ENCODE peak calls at places on chromosomes 13 and 19, in five cellular contexts. One of them, this sample, is unnamed.

GRCh38 chr13:67643656-67644055 is 413.5 kb upstream of the PCDH9 start:
- DNase-seq in HCT116: no peak
- DNase-seq in HepG2: no peak
- DNase-seq in GM12878: no peak
- DNase-seq in K562: no peak
- DNase-seq in this sample: no peak

GRCh38 chr19:34504273-34504808 is 22.8 kb downstream of the WTIP start:
- DNase-seq in HCT116: no peak
- DNase-seq in HepG2: no peak
- DNase-seq in GM12878: no peak
- DNase-seq in K562: no peak
- DNase-seq in this sample: no peak

GRCh38 chr13:40149611-40150283 is 494.3 kb downstream of the COG6 start:
- DNase-seq in HCT116: no peak
- DNase-seq in HepG2: no peak
- DNase-seq in GM12878: no peak
- DNase-seq in K562: no peak
- DNase-seq in this sample: no peak

GRCh38 chr13:33610471-33611015 is 207.4 kb upstream of the RFC3 start:
- DNase-seq in HCT116: no peak
- DNase-seq in HepG2: peak; percentile 95
- DNase-seq in GM12878: no peak
- DNase-seq in K562: no peak
- DNase-seq in this sample: no peak

GRCh38 chr13:46265292-46265691 is 53.6 kb downstream of the LRRC63 start:
- DNase-seq in HCT116: no peak
- DNase-seq in HepG2: no peak
- DNase-seq in GM12878: no peak
- DNase-seq in K562: no peak
- DNase-seq in this sample: no peak

GRCh38 chr19:39086401-39086800 is 2.2 kb downstream of the ACP7 start:
- DNase-seq in HCT116: no peak
- DNase-seq in HepG2: no peak
- DNase-seq in GM12878: no peak
- DNase-seq in K562: no peak
- DNase-seq in this sample: no peak

GRCh38 chr19:43595605-43595998 is 332 bp downstream of the IRGQ start:
- DNase-seq in HCT116: no peak
- DNase-seq in HepG2: no peak
- DNase-seq in GM12878: no peak
- DNase-seq in K562: no peak
- DNase-seq in this sample: no peak

GRCh38 chr13:28273919-28274318 is 135.6 kb downstream of the PAN3 start:
- DNase-seq in HCT116: no peak
- DNase-seq in HepG2: no peak
- DNase-seq in GM12878: no peak
- DNase-seq in K562: no peak
- DNase-seq in this sample: no peak

GRCh38 chr19:50203281-50204080 is at the start of gene MYH14:
- DNase-seq in HCT116: peak; percentile 86
- DNase-seq in HepG2: peak; percentile 79
- DNase-seq in GM12878: no peak
- DNase-seq in K562: peak; percentile 96
- DNase-seq in this sample: peak; percentile 82

GRCh38 chr13:50626031-50626643 is 217.4 kb downstream of the DLEU7 start:
- DNase-seq in HCT116: no peak
- DNase-seq in HepG2: no peak
- DNase-seq in GM12878: no peak
- DNase-seq in K562: no peak
- DNase-seq in this sample: no peak

GRCh38 chr19:677601-678380 is 1.6 kb downstream of the FSTL3 start:
- DNase-seq in HCT116: no peak
- DNase-seq in HepG2: no peak
- DNase-seq in GM12878: no peak
- DNase-seq in K562: no peak
- DNase-seq in this sample: no peak

GRCh38 chr19:36257512-36257876 is 42.6 kb downstream of the ZNF146 start:
- DNase-seq in HCT116: no peak
- DNase-seq in HepG2: no peak
- DNase-seq in GM12878: no peak
- DNase-seq in K562: no peak
- DNase-seq in this sample: peak; percentile 85
- TF ChIP-seq JUND in HCT116: no peak
- TF ChIP-seq JUND in HepG2: no peak
- TF ChIP-seq JUND in GM12878: no peak
- TF ChIP-seq JUND in K562: no peak
- TF ChIP-seq JUND in this sample: no peak

DNA sequence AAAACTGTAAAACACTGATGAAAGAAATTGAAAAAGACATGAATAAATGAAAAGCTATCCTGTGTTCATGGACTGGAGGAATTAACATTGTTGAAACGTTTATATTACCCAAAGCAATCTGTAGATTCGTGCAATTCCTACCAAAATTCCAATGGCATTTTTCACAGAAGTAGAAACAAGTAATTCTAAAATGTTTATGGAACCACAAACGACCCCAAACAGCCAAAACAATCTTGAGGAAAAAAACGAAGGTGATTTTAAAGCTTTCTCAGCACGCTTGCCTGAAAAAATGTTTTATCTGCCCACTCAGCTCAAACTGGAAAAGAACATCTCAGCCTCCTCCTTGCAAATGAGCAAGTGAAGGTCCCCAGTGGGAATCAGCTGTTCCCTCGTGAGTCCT is 255.9 kb upstream of the IRS2 start:
- DNase-seq in HCT116: no peak
- DNase-seq in HepG2: no peak
- DNase-seq in GM12878: no peak
- DNase-seq in K562: no peak
- DNase-seq in this sample: no peak
- TF ChIP-seq ZBTB33 in HCT116: no peak
- TF ChIP-seq ZBTB33 in HepG2: no peak
- TF ChIP-seq ZBTB33 in GM12878: no peak
- TF ChIP-seq ZBTB33 in K562: no peak
- TF ChIP-seq ZBTB33 in this sample: no peak

GRCh38 chr19:7292950-7293794 is 1.0 kb downstream of the INSR start:
- DNase-seq in HCT116: no peak
- DNase-seq in HepG2: peak; percentile 21
- DNase-seq in GM12878: no peak
- DNase-seq in K562: peak; percentile 17
- DNase-seq in this sample: peak; percentile 66

GRCh38 chr19:7295912-7296486 is 1.8 kb upstream of the INSR start:
- DNase-seq in HCT116: no peak
- DNase-seq in HepG2: peak; percentile 7
- DNase-seq in GM12878: no peak
- DNase-seq in K562: no peak
- DNase-seq in this sample: no peak

GRCh38 chr19:7293795-7294570 is at the start of gene INSR:
- DNase-seq in HCT116: peak; percentile 75
- DNase-seq in HepG2: peak; percentile 83
- DNase-seq in GM12878: peak; percentile 54
- DNase-seq in K562: peak; percentile 98
- DNase-seq in this sample: peak; percentile 99

GRCh38 chr19:7292352-7292949 is 1.8 kb downstream of the INSR start:
- DNase-seq in HCT116: no peak
- DNase-seq in HepG2: no peak
- DNase-seq in GM12878: no peak
- DNase-seq in K562: no peak
- DNase-seq in this sample: no peak

GRCh38 chr19:7294571-7295212 is 478 bp upstream of the INSR start:
- DNase-seq in HCT116: peak; percentile 75
- DNase-seq in HepG2: peak; percentile 65
- DNase-seq in GM12878: no peak
- DNase-seq in K562: peak; percentile 68
- DNase-seq in this sample: peak; percentile 86
- TF ChIP-seq JUND in HCT116: no peak
- TF ChIP-seq JUND in HepG2: no peak
- TF ChIP-seq JUND in GM12878: no peak
- TF ChIP-seq JUND in K562: no peak
- TF ChIP-seq JUND in this sample: no peak

GRCh38 chr19:40831502-40832430 is 18.5 kb downstream of the CYP2A6 start:
- DNase-seq in HCT116: no peak
- DNase-seq in HepG2: peak; percentile 96
- DNase-seq in GM12878: no peak
- DNase-seq in K562: no peak
- DNase-seq in this sample: no peak
- TF ChIP-seq ZBTB33 in HCT116: no peak
- TF ChIP-seq ZBTB33 in HepG2: no peak
- TF ChIP-seq ZBTB33 in GM12878: no peak
- TF ChIP-seq ZBTB33 in K562: no peak
- TF ChIP-seq ZBTB33 in this sample: no peak

GRCh38 chr19:10510301-10510802 is 6.9 kb downstream of the S1PR5 start:
- DNase-seq in HCT116: no peak
- DNase-seq in HepG2: peak; percentile 25
- DNase-seq in GM12878: no peak
- DNase-seq in K562: peak; percentile 72
- DNase-seq in this sample: peak; percentile 81
- TF ChIP-seq JUND in HCT116: no peak
- TF ChIP-seq JUND in HepG2: no peak
- TF ChIP-seq JUND in GM12878: no peak
- TF ChIP-seq JUND in K562: no peak
- TF ChIP-seq JUND in this sample: no peak

DNA sequence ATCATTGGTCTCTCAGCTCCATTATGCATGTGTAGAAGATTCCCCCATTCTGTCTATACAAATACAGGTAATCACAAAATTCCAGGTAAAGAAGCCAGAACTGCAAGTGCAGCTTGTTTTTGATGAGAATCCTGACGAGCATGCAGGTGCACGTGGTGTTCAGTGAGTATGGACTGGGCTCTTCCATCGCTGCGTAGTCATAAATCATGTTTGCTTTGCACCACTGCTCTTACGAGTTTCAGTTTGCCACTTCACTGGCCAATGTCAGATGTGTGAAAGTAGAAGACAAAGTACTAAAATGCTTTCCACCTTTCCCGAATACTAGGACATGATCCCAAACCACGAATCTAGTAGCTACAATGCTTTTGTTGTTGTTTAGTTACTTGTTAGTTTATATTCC is 390.7 kb downstream of the LIG4 start:
- DNase-seq in HCT116: no peak
- DNase-seq in HepG2: no peak
- DNase-seq in GM12878: no peak
- DNase-seq in K562: no peak
- DNase-seq in this sample: no peak
- TF ChIP-seq ZBTB33 in HCT116: no peak
- TF ChIP-seq ZBTB33 in HepG2: no peak
- TF ChIP-seq ZBTB33 in GM12878: no peak
- TF ChIP-seq ZBTB33 in K562: no peak
- TF ChIP-seq ZBTB33 in this sample: no peak

GRCh38 chr19:37987356-37988332 is 80.6 kb downstream of the SIPA1L3 start:
- DNase-seq in HCT116: no peak
- DNase-seq in HepG2: peak; percentile 21
- DNase-seq in GM12878: no peak
- DNase-seq in K562: peak; percentile 30
- DNase-seq in this sample: no peak
- TF ChIP-seq JUND in HCT116: no peak
- TF ChIP-seq JUND in HepG2: no peak
- TF ChIP-seq JUND in GM12878: no peak
- TF ChIP-seq JUND in K562: no peak
- TF ChIP-seq JUND in this sample: no peak